ENCODE peak calls at places on chromosomes 5 and 9, in nine cellular contexts. One of them, this sample, is unnamed.

GRCh38 chr5:127040779-127041520 is 10.6 kb upstream of the MARCHF3 start:
- DNase-seq in WTC11: no peak
- DNase-seq in ACHN: no peak
- DNase-seq in fibroblast of pulmonary artery: peak
- DNase-seq in neural progenitor cell: no peak
- DNase-seq in smooth muscle cell of the brain vasculature: no peak
- DNase-seq in upper lobe of left lung: no peak
- DNase-seq in mesendoderm: peak
- DNase-seq in iPS DF 6.9: no peak
- DNase-seq in this sample: no peak

GRCh38 chr9:89871871-89872331 is 267.1 kb downstream of the GADD45G start:
- DNase-seq in WTC11: no peak
- DNase-seq in ACHN: no peak
- DNase-seq in fibroblast of pulmonary artery: no peak
- DNase-seq in neural progenitor cell: no peak
- DNase-seq in smooth muscle cell of the brain vasculature: no peak
- DNase-seq in upper lobe of left lung: peak
- DNase-seq in mesendoderm: no peak
- DNase-seq in iPS DF 6.9: no peak
- DNase-seq in this sample: no peak

GRCh38 chr5:56147679-56148230 is 85.4 kb downstream of the ANKRD55 start:
- DNase-seq in WTC11: no peak
- DNase-seq in ACHN: no peak
- DNase-seq in fibroblast of pulmonary artery: no peak
- DNase-seq in neural progenitor cell: no peak
- DNase-seq in smooth muscle cell of the brain vasculature: no peak
- DNase-seq in upper lobe of left lung: no peak
- DNase-seq in mesendoderm: no peak
- DNase-seq in iPS DF 6.9: no peak
- DNase-seq in this sample: no peak

GRCh38 chr5:54718647-54719046 is 201.1 kb downstream of the SNX18 start:
- DNase-seq in WTC11: no peak
- DNase-seq in ACHN: no peak
- DNase-seq in fibroblast of pulmonary artery: peak
- DNase-seq in neural progenitor cell: no peak
- DNase-seq in smooth muscle cell of the brain vasculature: no peak
- DNase-seq in upper lobe of left lung: no peak
- DNase-seq in mesendoderm: peak
- DNase-seq in iPS DF 6.9: no peak
- DNase-seq in this sample: no peak

GRCh38 chr9:77218612-77219011 is 41.3 kb downstream of the VPS13A start:
- DNase-seq in WTC11: no peak
- DNase-seq in ACHN: peak
- DNase-seq in fibroblast of pulmonary artery: peak
- DNase-seq in neural progenitor cell: no peak
- DNase-seq in smooth muscle cell of the brain vasculature: peak
- DNase-seq in upper lobe of left lung: no peak
- DNase-seq in mesendoderm: no peak
- DNase-seq in iPS DF 6.9: no peak
- DNase-seq in this sample: no peak

GRCh38 chr5:141883184-141883947 is 5.2 kb upstream of the PCDH1 start:
- DNase-seq in WTC11: peak
- DNase-seq in ACHN: peak
- DNase-seq in fibroblast of pulmonary artery: peak
- DNase-seq in neural progenitor cell: peak
- DNase-seq in smooth muscle cell of the brain vasculature: no peak
- DNase-seq in upper lobe of left lung: no peak
- DNase-seq in mesendoderm: peak
- DNase-seq in iPS DF 6.9: no peak
- DNase-seq in this sample: no peak

GRCh38 chr9:4315582-4316215 is 15.8 kb upstream of the GLIS3 start:
- DNase-seq in WTC11: peak
- DNase-seq in ACHN: peak
- DNase-seq in fibroblast of pulmonary artery: peak
- DNase-seq in neural progenitor cell: peak
- DNase-seq in smooth muscle cell of the brain vasculature: no peak
- DNase-seq in upper lobe of left lung: peak
- DNase-seq in mesendoderm: peak
- DNase-seq in iPS DF 6.9: no peak
- DNase-seq in this sample: no peak

GRCh38 chr9:115456515-115456914 is 338.6 kb upstream of the TNC start:
- DNase-seq in WTC11: no peak
- DNase-seq in ACHN: no peak
- DNase-seq in fibroblast of pulmonary artery: no peak
- DNase-seq in neural progenitor cell: no peak
- DNase-seq in smooth muscle cell of the brain vasculature: no peak
- DNase-seq in upper lobe of left lung: no peak
- DNase-seq in mesendoderm: no peak
- DNase-seq in iPS DF 6.9: no peak
- DNase-seq in this sample: no peak

GRCh38 chr9:33414263-33414662 is 11.9 kb upstream of the AQP7 start:
- DNase-seq in WTC11: no peak
- DNase-seq in ACHN: no peak
- DNase-seq in fibroblast of pulmonary artery: no peak
- DNase-seq in neural progenitor cell: no peak
- DNase-seq in smooth muscle cell of the brain vasculature: no peak
- DNase-seq in upper lobe of left lung: peak
- DNase-seq in mesendoderm: no peak
- DNase-seq in iPS DF 6.9: no peak
- DNase-seq in this sample: no peak

GRCh38 chr5:138754699-138755057 is 1.5 kb downstream of the CTNNA1 start:
- DNase-seq in WTC11: no peak
- DNase-seq in ACHN: no peak
- DNase-seq in fibroblast of pulmonary artery: no peak
- DNase-seq in neural progenitor cell: no peak
- DNase-seq in smooth muscle cell of the brain vasculature: no peak
- DNase-seq in upper lobe of left lung: no peak
- DNase-seq in mesendoderm: no peak
- DNase-seq in iPS DF 6.9: no peak
- DNase-seq in this sample: no peak

GRCh38 chr9:91474656-91475055 is 51.0 kb upstream of the NFIL3 start:
- DNase-seq in WTC11: no peak
- DNase-seq in ACHN: no peak
- DNase-seq in fibroblast of pulmonary artery: peak
- DNase-seq in neural progenitor cell: no peak
- DNase-seq in smooth muscle cell of the brain vasculature: no peak
- DNase-seq in upper lobe of left lung: no peak
- DNase-seq in mesendoderm: no peak
- DNase-seq in iPS DF 6.9: no peak
- DNase-seq in this sample: no peak

GRCh38 chr9:37641331-37641730 is 9.4 kb upstream of the FRMPD1 start:
- DNase-seq in WTC11: no peak
- DNase-seq in ACHN: no peak
- DNase-seq in fibroblast of pulmonary artery: no peak
- DNase-seq in neural progenitor cell: no peak
- DNase-seq in smooth muscle cell of the brain vasculature: no peak
- DNase-seq in upper lobe of left lung: no peak
- DNase-seq in mesendoderm: no peak
- DNase-seq in iPS DF 6.9: no peak
- DNase-seq in this sample: no peak

GRCh38 chr5:32147236-32147635 is 26.9 kb downstream of the GOLPH3 start:
- DNase-seq in WTC11: no peak
- DNase-seq in ACHN: no peak
- DNase-seq in fibroblast of pulmonary artery: peak
- DNase-seq in neural progenitor cell: no peak
- DNase-seq in smooth muscle cell of the brain vasculature: no peak
- DNase-seq in upper lobe of left lung: peak
- DNase-seq in mesendoderm: no peak
- DNase-seq in iPS DF 6.9: no peak
- DNase-seq in this sample: no peak

GRCh38 chr5:132221781-132222648 is 5.6 kb downstream of the P4HA2 start:
- DNase-seq in WTC11: no peak
- DNase-seq in ACHN: no peak
- DNase-seq in fibroblast of pulmonary artery: peak
- DNase-seq in neural progenitor cell: no peak
- DNase-seq in smooth muscle cell of the brain vasculature: no peak
- DNase-seq in upper lobe of left lung: no peak
- DNase-seq in mesendoderm: no peak
- DNase-seq in iPS DF 6.9: no peak
- DNase-seq in this sample: no peak

GRCh38 chr5:132019857-132020555 is 8.5 kb upstream of the ACSL6 start:
- DNase-seq in WTC11: no peak
- DNase-seq in ACHN: no peak
- DNase-seq in fibroblast of pulmonary artery: no peak
- DNase-seq in neural progenitor cell: no peak
- DNase-seq in smooth muscle cell of the brain vasculature: no peak
- DNase-seq in upper lobe of left lung: no peak
- DNase-seq in mesendoderm: no peak
- DNase-seq in iPS DF 6.9: no peak
- DNase-seq in this sample: no peak

GRCh38 chr9:34928921-34929320 is 29.2 kb upstream of the PHF24 start:
- DNase-seq in WTC11: no peak
- DNase-seq in ACHN: no peak
- DNase-seq in fibroblast of pulmonary artery: no peak
- DNase-seq in neural progenitor cell: no peak
- DNase-seq in smooth muscle cell of the brain vasculature: no peak
- DNase-seq in upper lobe of left lung: no peak
- DNase-seq in mesendoderm: no peak
- DNase-seq in iPS DF 6.9: no peak
- DNase-seq in this sample: no peak

GRCh38 chr5:57094753-57095683 is 78.8 kb upstream of the GPBP1 start:
- DNase-seq in WTC11: peak
- DNase-seq in ACHN: peak
- DNase-seq in fibroblast of pulmonary artery: peak
- DNase-seq in neural progenitor cell: peak
- DNase-seq in smooth muscle cell of the brain vasculature: no peak
- DNase-seq in upper lobe of left lung: no peak
- DNase-seq in mesendoderm: peak
- DNase-seq in iPS DF 6.9: peak
- DNase-seq in this sample: no peak

GRCh38 chr5:179152941-179153340 is 92.8 kb downstream of the ZNF354C start:
- DNase-seq in WTC11: peak
- DNase-seq in ACHN: no peak
- DNase-seq in fibroblast of pulmonary artery: no peak
- DNase-seq in neural progenitor cell: no peak
- DNase-seq in smooth muscle cell of the brain vasculature: no peak
- DNase-seq in upper lobe of left lung: no peak
- DNase-seq in mesendoderm: no peak
- DNase-seq in iPS DF 6.9: no peak
- DNase-seq in this sample: no peak

GRCh38 chr9:23581936-23582335 is 244.1 kb downstream of the ELAVL2 start:
- DNase-seq in WTC11: no peak
- DNase-seq in ACHN: no peak
- DNase-seq in fibroblast of pulmonary artery: no peak
- DNase-seq in neural progenitor cell: no peak
- DNase-seq in smooth muscle cell of the brain vasculature: no peak
- DNase-seq in upper lobe of left lung: no peak
- DNase-seq in mesendoderm: no peak
- DNase-seq in iPS DF 6.9: no peak
- DNase-seq in this sample: no peak

GRCh38 chr9:83472221-83472665 is 66.0 kb downstream of the FRMD3 start:
- DNase-seq in WTC11: no peak
- DNase-seq in ACHN: no peak
- DNase-seq in fibroblast of pulmonary artery: peak
- DNase-seq in neural progenitor cell: no peak
- DNase-seq in smooth muscle cell of the brain vasculature: no peak
- DNase-seq in upper lobe of left lung: no peak
- DNase-seq in mesendoderm: no peak
- DNase-seq in iPS DF 6.9: no peak
- DNase-seq in this sample: no peak

GRCh38 chr9:133087429-133088145 is 25.8 kb downstream of the CEL start:
- DNase-seq in WTC11: no peak
- DNase-seq in ACHN: no peak
- DNase-seq in fibroblast of pulmonary artery: no peak
- DNase-seq in neural progenitor cell: no peak
- DNase-seq in smooth muscle cell of the brain vasculature: no peak
- DNase-seq in upper lobe of left lung: no peak
- DNase-seq in mesendoderm: no peak
- DNase-seq in iPS DF 6.9: no peak
- DNase-seq in this sample: no peak

GRCh38 chr5:19334278-19334677 is 653.7 kb downstream of the CDH18 start:
- DNase-seq in WTC11: no peak
- DNase-seq in ACHN: no peak
- DNase-seq in fibroblast of pulmonary artery: no peak
- DNase-seq in neural progenitor cell: no peak
- DNase-seq in smooth muscle cell of the brain vasculature: no peak
- DNase-seq in upper lobe of left lung: no peak
- DNase-seq in mesendoderm: no peak
- DNase-seq in iPS DF 6.9: no peak
- DNase-seq in this sample: no peak

GRCh38 chr5:140174014-140174413 is 974 bp upstream of the CYSTM1 start:
- DNase-seq in WTC11: no peak
- DNase-seq in ACHN: no peak
- DNase-seq in fibroblast of pulmonary artery: no peak
- DNase-seq in neural progenitor cell: no peak
- DNase-seq in smooth muscle cell of the brain vasculature: no peak
- DNase-seq in upper lobe of left lung: no peak
- DNase-seq in mesendoderm: no peak
- DNase-seq in iPS DF 6.9: no peak
- DNase-seq in this sample: no peak

GRCh38 chr5:68290260-68290674 is 74.7 kb downstream of the PIK3R1 start:
- DNase-seq in WTC11: no peak
- DNase-seq in ACHN: peak
- DNase-seq in fibroblast of pulmonary artery: peak
- DNase-seq in neural progenitor cell: no peak
- DNase-seq in smooth muscle cell of the brain vasculature: no peak
- DNase-seq in upper lobe of left lung: no peak
- DNase-seq in mesendoderm: no peak
- DNase-seq in iPS DF 6.9: no peak
- DNase-seq in this sample: no peak

GRCh38 chr9:131436865-131437271 is 43.0 kb downstream of the PRRC2B start:
- DNase-seq in WTC11: peak
- DNase-seq in ACHN: no peak
- DNase-seq in fibroblast of pulmonary artery: no peak
- DNase-seq in neural progenitor cell: no peak
- DNase-seq in smooth muscle cell of the brain vasculature: no peak
- DNase-seq in upper lobe of left lung: no peak
- DNase-seq in mesendoderm: no peak
- DNase-seq in iPS DF 6.9: peak
- DNase-seq in this sample: no peak

GRCh38 chr5:9954869-9955268 is 294.8 kb downstream of the ATPSCKMT start:
- DNase-seq in WTC11: no peak
- DNase-seq in ACHN: no peak
- DNase-seq in fibroblast of pulmonary artery: no peak
- DNase-seq in neural progenitor cell: no peak
- DNase-seq in smooth muscle cell of the brain vasculature: no peak
- DNase-seq in upper lobe of left lung: no peak
- DNase-seq in mesendoderm: no peak
- DNase-seq in iPS DF 6.9: no peak
- DNase-seq in this sample: no peak

GRCh38 chr5:10485142-10485795 is 43.6 kb downstream of the ROPN1L start:
- DNase-seq in WTC11: no peak
- DNase-seq in ACHN: no peak
- DNase-seq in fibroblast of pulmonary artery: peak
- DNase-seq in neural progenitor cell: no peak
- DNase-seq in smooth muscle cell of the brain vasculature: peak
- DNase-seq in upper lobe of left lung: no peak
- DNase-seq in mesendoderm: peak
- DNase-seq in iPS DF 6.9: no peak
- DNase-seq in this sample: no peak

GRCh38 chr9:105254226-105254625 is 9.8 kb downstream of the SLC44A1 start:
- DNase-seq in WTC11: no peak
- DNase-seq in ACHN: no peak
- DNase-seq in fibroblast of pulmonary artery: no peak
- DNase-seq in neural progenitor cell: peak
- DNase-seq in smooth muscle cell of the brain vasculature: no peak
- DNase-seq in upper lobe of left lung: no peak
- DNase-seq in mesendoderm: no peak
- DNase-seq in iPS DF 6.9: no peak
- DNase-seq in this sample: no peak

GRCh38 chr5:54889826-54890225 is 95.6 kb downstream of the ESM1 start:
- DNase-seq in WTC11: no peak
- DNase-seq in ACHN: peak
- DNase-seq in fibroblast of pulmonary artery: peak
- DNase-seq in neural progenitor cell: no peak
- DNase-seq in smooth muscle cell of the brain vasculature: no peak
- DNase-seq in upper lobe of left lung: no peak
- DNase-seq in mesendoderm: no peak
- DNase-seq in iPS DF 6.9: no peak
- DNase-seq in this sample: no peak

GRCh38 chr9:33263936-33264472 is 504 bp downstream of the BAG1 start:
- DNase-seq in WTC11: no peak
- DNase-seq in ACHN: peak
- DNase-seq in fibroblast of pulmonary artery: no peak
- DNase-seq in neural progenitor cell: no peak
- DNase-seq in smooth muscle cell of the brain vasculature: no peak
- DNase-seq in upper lobe of left lung: peak
- DNase-seq in mesendoderm: no peak
- DNase-seq in iPS DF 6.9: no peak
- DNase-seq in this sample: no peak

GRCh38 chr5:111854196-111854595 is 97.2 kb upstream of the NREP start:
- DNase-seq in WTC11: no peak
- DNase-seq in ACHN: no peak
- DNase-seq in fibroblast of pulmonary artery: no peak
- DNase-seq in neural progenitor cell: peak
- DNase-seq in smooth muscle cell of the brain vasculature: no peak
- DNase-seq in upper lobe of left lung: no peak
- DNase-seq in mesendoderm: peak
- DNase-seq in iPS DF 6.9: no peak
- DNase-seq in this sample: no peak